ENCODE peak calls at places on chromosomes 1 and 21, in ten cellular contexts. D, M, W, E, L, O, F, Q, Y and R are unnamed samples.

GRCh38 chr1:201509601-201510374 is 2.9 kb upstream of the CSRP1 start:
- DNase-seq in D (no peak), M (no peak), E (no peak), W (no peak), Y (no peak), L (no peak), O (no peak), Q (peak), F (no peak), R (no peak)

GRCh38 chr1:235329139-235329808 is 904 bp downstream of the GGPS1 start:
- DNase-seq in Y (no peak), E (peak), O (peak), Q (peak), M (no peak), W (peak), F (peak), D (peak), L (peak), R (peak)

GRCh38 chr1:28601696-28602095 is 9.6 kb downstream of the RAB42 start:
- DNase-seq in Y (no peak), Q (no peak), M (peak), W (no peak), D (no peak), L (no peak), E (no peak), O (no peak), F (peak), R (no peak)

GRCh38 chr21:46634427-46634826 is 1.0 kb upstream of the PRMT2 start:
- DNase-seq in L (no peak), F (peak), O (no peak), E (no peak), W (no peak), Q (no peak), D (no peak), Y (no peak), M (no peak), R (no peak)

GRCh38 chr1:227351443-227351842 is 33.2 kb upstream of the CDC42BPA start:
- DNase-seq in E (no peak), L (no peak), W (peak), Y (no peak), Q (no peak), D (no peak), M (no peak), F (no peak), O (no peak), R (no peak)

GRCh38 chr1:241460098-241460873 is 59.3 kb downstream of the FH start:
- DNase-seq in O (no peak), W (no peak), M (no peak), L (no peak), F (no peak), D (no peak), E (no peak), Q (no peak), Y (no peak), R (no peak)

GRCh38 chr1:21896652-21897532 is 40.2 kb downstream of the HSPG2 start:
- DNase-seq in L (no peak), M (no peak), W (peak), D (no peak), Q (peak), F (no peak), E (peak), Y (no peak), O (peak), R (peak)

GRCh38 chr1:11285883-11286734 is 13.1 kb downstream of the UBIAD1 start:
- DNase-seq in L (no peak), Q (no peak), O (no peak), E (no peak), Y (no peak), D (no peak), M (no peak), W (no peak), F (no peak), R (no peak)

GRCh38 chr1:119046429-119047039 is 58.4 kb upstream of the TBX15 start:
- DNase-seq in Y (no peak), Q (no peak), F (no peak), L (no peak), W (no peak), D (no peak), O (no peak), E (no peak), M (peak), R (no peak)

GRCh38 chr1:222892137-222892763 is 77.4 kb downstream of the DISP1 start:
- DNase-seq in Q (no peak), F (no peak), L (no peak), E (no peak), D (no peak), W (no peak), O (no peak), Y (no peak), M (no peak), R (no peak)

GRCh38 chr1:25647863-25648262 is 31.3 kb downstream of the MAN1C1 start:
- DNase-seq in E (peak), W (no peak), Q (no peak), M (no peak), O (no peak), Y (no peak), L (no peak), D (no peak), F (no peak), R (no peak)

GRCh38 chr1:243706563-243706962 is 143.5 kb downstream of the AKT3 start:
- DNase-seq in D (no peak), Y (no peak), F (no peak), L (no peak), O (no peak), E (no peak), Q (no peak), W (no peak), M (no peak), R (no peak)

GRCh38 chr1:197782719-197783328 is 7.5 kb upstream of the DENND1B start:
- DNase-seq in M (no peak), L (no peak), E (no peak), O (no peak), Q (no peak), W (no peak), Y (no peak), F (no peak), D (no peak), R (no peak)

GRCh38 chr21:36908260-36908908 is 58.1 kb downstream of the HLCS start:
- DNase-seq in D (no peak), O (no peak), F (no peak), L (no peak), E (no peak), W (no peak), Q (no peak), M (no peak), Y (no peak), R (no peak)

GRCh38 chr1:55214214-55214902 is 806 bp downstream of the USP24 start:
- DNase-seq in Q (peak), D (peak), M (no peak), E (peak), F (peak), Y (peak), O (peak), L (peak), W (peak), R (peak)

GRCh38 chr1:54353959-54354358 is 52.2 kb downstream of the SSBP3 start:
- DNase-seq in O (no peak), L (no peak), M (no peak), D (no peak), E (no peak), Q (no peak), Y (no peak), W (no peak), F (no peak), R (no peak)

GRCh38 chr1:198676253-198676652 is 37.4 kb downstream of the PTPRC start:
- DNase-seq in F (no peak), W (no peak), L (no peak), O (no peak), M (no peak), E (no peak), Y (no peak), D (no peak), Q (no peak), R (no peak)

GRCh38 chr1:40844079-40844478 is 18.1 kb downstream of the CITED4 start:
- DNase-seq in W (no peak), D (no peak), Y (no peak), L (no peak), E (no peak), O (no peak), M (no peak), F (no peak), Q (no peak), R (peak)

GRCh38 chr1:222654849-222655248 is 37.0 kb downstream of the MIA3 start:
- DNase-seq in D (peak), Y (peak), E (no peak), F (peak), Q (no peak), W (no peak), L (no peak), O (no peak), M (no peak), R (peak)

GRCh38 chr1:159168043-159168442 is 3.4 kb upstream of the CADM3 start:
- DNase-seq in M (no peak), F (no peak), Q (no peak), L (no peak), E (no peak), W (no peak), Y (no peak), D (no peak), O (no peak), R (no peak)

GRCh38 chr1:193070395-193070753 is 11.0 kb downstream of the RO60 start:
- DNase-seq in F (no peak), Q (no peak), Y (no peak), D (no peak), L (no peak), W (no peak), M (no peak), E (no peak), O (no peak), R (no peak)

GRCh38 chr1:176949033-176949662 is 215.4 kb downstream of the ASTN1 start:
- DNase-seq in D (no peak), Y (peak), Q (no peak), L (peak), F (peak), M (no peak), W (peak), O (peak), E (no peak), R (no peak)

GRCh38 chr1:90706437-90707362 is 10.4 kb downstream of the BARHL2 start:
- DNase-seq in W (no peak), Y (no peak), O (peak), Q (no peak), D (no peak), M (no peak), L (no peak), F (peak), E (no peak), R (peak)

GRCh38 chr1:9503001-9503675 is 36.1 kb upstream of the SLC25A33 start:
- DNase-seq in E (no peak), W (no peak), M (no peak), L (no peak), D (no peak), Y (no peak), F (no peak), Q (no peak), O (peak), R (no peak)

GRCh38 chr1:61097326-61097725 is 15.0 kb downstream of the NFIA start:
- DNase-seq in Q (no peak), O (no peak), L (no peak), M (peak), Y (no peak), E (no peak), W (no peak), D (no peak), F (no peak), R (no peak)

GRCh38 chr21:37082856-37083611 is 10.0 kb downstream of the TTC3 start:
- DNase-seq in Y (no peak), W (peak), D (no peak), L (no peak), E (no peak), M (no peak), O (no peak), F (no peak), Q (no peak), R (no peak)

GRCh38 chr1:31654171-31654776 is 9.6 kb upstream of the PEF1 start:
- DNase-seq in Q (no peak), Y (no peak), D (no peak), O (no peak), W (no peak), F (no peak), E (no peak), M (no peak), L (no peak), R (no peak)

GRCh38 chr1:204975568-204976235 is 67.3 kb upstream of the CNTN2 start:
- DNase-seq in F (peak), O (peak), L (no peak), M (no peak), D (peak), Y (peak), E (no peak), W (peak), Q (no peak), R (no peak)

GRCh38 chr1:4653796-4654715 is at the start of gene AJAP1:
- DNase-seq in D (no peak), E (no peak), W (no peak), F (peak), Q (no peak), L (peak), O (no peak), Y (no peak), M (no peak), R (no peak)

GRCh38 chr1:16077430-16078245 is 4.2 kb upstream of the FAM131C start:
- DNase-seq in D (no peak), O (no peak), Y (no peak), F (no peak), W (no peak), Q (no peak), L (no peak), E (no peak), M (no peak), R (no peak)

GRCh38 chr1:243251544-243251943 is 3.5 kb downstream of the CEP170 start:
- DNase-seq in L (no peak), D (no peak), F (no peak), O (no peak), W (no peak), Q (no peak), Y (no peak), E (no peak), M (no peak), R (no peak)

GRCh38 chr1:234515411-234515810 is 36.4 kb upstream of the TARBP1 start:
- DNase-seq in Y (no peak), L (no peak), F (no peak), D (no peak), E (no peak), M (no peak), W (no peak), Q (no peak), O (peak), R (no peak)